ENCODE peak calls at places on chromosomes 11 and 22, in four cellular contexts. E is fibroblast of mammary gland, T is endodermal cell, I is HCT116. F is an unnamed sample.
A peak's percentile ranks its signal among the peaks of the same experiment; 100 is the strongest.

GRCh38 chr22:42966389-42966998 is 48.5 kb downstream of the PACSIN2 start:
- DNase-seq in E (peak; percentile 16), T (no peak), I (no peak), F (no peak)

GRCh38 chr11:107549253-107549953 is 16.1 kb downstream of the ALKBH8 start:
- DNase-seq in E (peak; percentile 65), I (no peak), T (no peak), F (peak; percentile 70)

GRCh38 chr11:88266157-88266556 is 71.4 kb downstream of the CTSC start:
- DNase-seq in T (no peak), I (no peak), E (no peak), F (no peak)

GRCh38 chr22:17884084-17884483 is 109.8 kb upstream of the BID start:
- DNase-seq in E (no peak), T (no peak), I (no peak), F (no peak)

GRCh38 chr11:9642894-9643293 is 21.0 kb upstream of the SWAP70 start:
- DNase-seq in I (no peak), E (no peak), T (peak; percentile 10), F (no peak)

GRCh38 chr11:21768388-21768787 is 424.5 kb upstream of the ANO5 start:
- DNase-seq in I (no peak), T (no peak), E (no peak), F (no peak)

GRCh38 chr22:33328789-33329296 is 270.7 kb upstream of the SYN3 start:
- DNase-seq in T (no peak), E (peak; percentile 66), I (no peak), F (no peak)

GRCh38 chr11:35981581-35981980 is 37.7 kb downstream of the LDLRAD3 start:
- DNase-seq in E (no peak), I (no peak), T (no peak), F (no peak)

GRCh38 chr11:114207096-114207495 is 89.1 kb upstream of the NNMT start:
- DNase-seq in I (no peak), E (no peak), T (no peak), F (no peak)

GRCh38 chr11:7576671-7577225 is 62.9 kb downstream of the PPFIBP2 start:
- DNase-seq in T (no peak), E (peak; percentile 56), I (no peak), F (peak; percentile 42)

GRCh38 chr11:86116996-86117705 is 48.3 kb upstream of the PICALM start:
- DNase-seq in E (peak; percentile 70), I (no peak), T (no peak), F (no peak)

GRCh38 chr11:61891331-61892084 is at the start of gene FADS3:
- DNase-seq in T (peak; percentile 96), E (peak; percentile 63), I (peak; percentile 68), F (peak; percentile 83)

GRCh38 chr11:45405916-45406670 is 120.0 kb upstream of the SYT13 start:
- DNase-seq in E (peak; percentile 49), I (no peak), T (no peak), F (peak; percentile 39)

GRCh38 chr11:81005595-81005994 is 1564.8 kb upstream of the TENM4 start:
- DNase-seq in I (no peak), T (no peak), E (peak; percentile 92), F (peak; percentile 37)

GRCh38 chr22:31577711-31578110 is 81.4 kb downstream of the SFI1 start:
- DNase-seq in T (no peak), I (no peak), E (no peak), F (no peak)

GRCh38 chr11:79342686-79343085 is 98.1 kb downstream of the TENM4 start:
- DNase-seq in T (no peak), I (no peak), E (no peak), F (no peak)

GRCh38 chr22:27269751-27270586 is 531.6 kb downstream of the MN1 start:
- DNase-seq in I (no peak), E (no peak), T (no peak), F (no peak)

GRCh38 chr11:64594159-64594939 is 3.3 kb downstream of the SLC22A12 start:
- DNase-seq in T (no peak), E (no peak), I (no peak), F (no peak)

GRCh38 chr11:2444301-2445106 is at the start of the genes KCNQ1 and TRPM5:
- DNase-seq in I (peak; percentile 24), E (no peak), T (peak; percentile 93), F (no peak)

GRCh38 chr11:11493698-11494097 is 128.1 kb downstream of the GALNT18 start:
- DNase-seq in T (no peak), I (no peak), E (no peak), F (no peak)

GRCh38 chr22:44120314-44120704 is 60.4 kb upstream of the PARVG start:
- DNase-seq in I (no peak), E (no peak), T (no peak), F (no peak)

GRCh38 chr11:35040221-35040942 is 98.6 kb upstream of the CD44 start:
- DNase-seq in E (peak; percentile 86), I (no peak), T (no peak), F (peak; percentile 61)

GRCh38 chr22:29156507-29156906 is 49.2 kb upstream of the EMID1 start:
- DNase-seq in T (peak; percentile 86), E (peak; percentile 2), I (no peak), F (peak; percentile 18)

GRCh38 chr22:50177537-50178470 is 7.3 kb downstream of the PANX2 start:
- DNase-seq in T (no peak), I (no peak), E (no peak), F (no peak)

GRCh38 chr11:107741044-107741823 is 29.4 kb upstream of the SLN start:
- DNase-seq in T (peak; percentile 72), E (peak; percentile 42), I (peak; percentile 22), F (peak; percentile 55)

GRCh38 chr11:129894281-129895125 is 875 bp downstream of the NFRKB start:
- DNase-seq in E (no peak), T (no peak), I (no peak), F (peak; percentile 29)

GRCh38 chr11:18669629-18670162 is 28.9 kb upstream of the TMEM86A start:
- DNase-seq in I (peak; percentile 12), T (peak; percentile 59), E (no peak), F (no peak)

GRCh38 chr11:10305964-10306918 is 1.4 kb downstream of the ADM start:
- DNase-seq in E (no peak), T (peak; percentile 78), I (no peak), F (no peak)

GRCh38 chr11:130522284-130522961 is 74.0 kb downstream of the ADAMTS15 start:
- DNase-seq in I (peak; percentile 48), T (peak; percentile 95), E (peak; percentile 95), F (peak; percentile 89)

GRCh38 chr11:68827733-68828132 is 14.0 kb downstream of the CPT1A start:
- DNase-seq in T (no peak), I (no peak), E (no peak), F (no peak)

GRCh38 chr11:68828155-68828931 is 13.4 kb downstream of the CPT1A start:
- DNase-seq in I (no peak), E (no peak), T (no peak), F (no peak)

GRCh38 chr11:68826726-68827125 is 15.0 kb downstream of the CPT1A start:
- DNase-seq in E (no peak), I (no peak), T (no peak), F (no peak)

GRCh38 chr11:68822546-68822945 is 19.2 kb downstream of the CPT1A start:
- DNase-seq in T (no peak), I (no peak), E (no peak), F (no peak)

DNA sequence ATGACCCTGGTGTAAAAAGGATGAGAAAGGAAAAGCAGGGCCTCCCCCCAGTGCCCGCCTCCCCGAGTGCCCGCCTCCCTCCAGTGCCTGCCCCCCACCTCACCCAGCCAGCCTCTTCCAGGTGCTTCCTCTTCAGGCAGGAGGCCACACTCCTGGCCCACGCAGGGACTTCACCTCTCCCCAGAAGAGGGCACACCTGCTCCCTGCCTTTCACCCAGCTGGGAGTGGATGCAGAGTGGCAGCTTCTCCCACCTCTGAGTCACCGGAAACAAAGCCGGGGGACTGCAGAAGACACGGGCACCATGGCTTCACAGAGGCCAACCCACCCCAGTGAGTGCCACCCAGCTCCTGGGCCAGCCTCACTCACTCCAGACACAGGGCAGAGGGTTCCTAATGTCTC is 16.1 kb downstream of the CPT1A start:
- DNase-seq in E (no peak), T (peak; percentile 86), I (peak; percentile 37), F (no peak)
- TF ChIP-seq CTCF in E (no peak), T (peak; percentile 63), I (peak; percentile 54), F (no peak)

GRCh38 chr11:16749666-16750065 is 11.2 kb downstream of the C11orf58 start:
- DNase-seq in T (no peak), E (no peak), I (no peak), F (no peak)

GRCh38 chr11:16749092-16749491 is 10.6 kb downstream of the C11orf58 start:
- DNase-seq in T (no peak), E (no peak), I (no peak), F (no peak)

GRCh38 chr11:16745950-16746349 is 7.5 kb downstream of the C11orf58 start:
- DNase-seq in I (no peak), E (no peak), T (no peak), F (no peak)

GRCh38 chr11:16750417-16750816 is 12.0 kb downstream of the C11orf58 start:
- DNase-seq in E (no peak), T (no peak), I (no peak), F (no peak)
- TF ChIP-seq CTCF in E (no peak), T (no peak), I (no peak), F (no peak)

DNA sequence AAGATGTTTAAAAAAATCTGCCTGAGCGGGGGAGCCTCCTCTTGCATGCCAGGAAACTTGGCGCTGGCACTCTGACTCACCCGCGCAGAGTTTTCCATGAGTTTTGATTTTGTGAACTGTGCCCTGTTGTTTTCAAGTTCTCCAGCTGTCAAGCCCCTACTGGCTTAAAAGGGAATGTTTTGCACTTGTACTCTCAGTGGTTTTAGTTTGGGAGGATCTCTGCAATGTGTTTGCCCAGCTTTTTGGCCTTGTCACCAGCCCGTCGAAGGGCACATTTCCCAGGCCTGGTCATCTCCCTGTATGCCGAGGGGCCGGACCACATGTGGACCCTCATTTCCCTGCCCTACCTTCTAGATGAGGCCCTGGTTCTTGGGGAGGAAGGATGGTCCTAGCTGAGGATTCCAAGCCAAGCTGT is 12.2 kb downstream of the MRGPRF start:
- DNase-seq in I (peak; percentile 27), T (peak; percentile 44), E (peak; percentile 82), F (peak; percentile 95)
- TF ChIP-seq CTCF in I (no peak), T (peak; percentile 68), E (peak; percentile 64), F (peak; percentile 55)

GRCh38 chr22:35229865-35230264 is 27.4 kb upstream of the HMGXB4 start:
- DNase-seq in T (peak; percentile 30), E (no peak), I (no peak), F (no peak)
- TF ChIP-seq CTCF in T (no peak), E (no peak), I (no peak), F (no peak)

DNA sequence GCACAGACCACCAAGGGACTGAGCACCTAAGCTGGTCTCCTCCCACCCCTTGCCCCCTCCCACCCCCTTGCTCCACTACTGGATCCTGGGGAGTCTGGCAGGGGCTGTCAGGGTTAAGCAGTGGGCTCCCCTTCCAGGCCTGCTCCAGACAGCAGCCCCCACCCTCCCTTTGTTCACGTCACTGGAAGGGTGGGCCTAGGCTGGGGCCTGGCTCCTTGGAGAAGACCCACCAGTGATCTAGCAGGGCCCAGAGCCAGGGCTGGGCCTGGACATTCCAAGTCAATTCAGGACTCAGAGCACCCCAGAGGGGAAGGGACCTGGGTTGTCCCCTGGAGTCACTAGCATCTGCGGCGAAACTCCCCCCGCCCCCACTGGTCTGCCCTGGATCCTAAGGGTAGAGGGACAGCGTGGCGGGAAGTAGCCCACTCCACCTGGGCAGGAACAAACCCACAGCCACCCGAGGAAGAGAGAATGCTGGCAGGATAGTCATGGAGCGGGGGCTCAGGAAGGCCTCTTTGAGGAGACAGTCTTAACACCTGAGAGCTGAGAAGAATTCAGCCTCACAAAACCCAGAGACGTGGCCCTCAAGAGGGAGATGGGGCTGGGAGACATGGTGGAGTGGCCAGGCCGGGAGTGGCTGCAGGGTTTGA is 45.8 kb downstream of the IGLL1 start:
- DNase-seq in T (no peak), I (no peak), E (no peak), F (no peak)
- TF ChIP-seq CTCF in T (no peak), I (no peak), E (no peak), F (no peak)

F was measured in foreskin fibroblast.